ENCODE peak calls at places on chromosomes 16 and 17, in six cellular contexts. O is A549; Z is H1; W is AG09319; F is BJ; L is activated CD8-positive, alpha-beta T cell treated with anti-CD3 and anti-CD28 coated beads for 36 hours. R is an unnamed sample.

GRCh38 chr17:15106540-15106939 is 158.6 kb downstream of the PMP22 start:
- DNase-seq in W (no peak), F (no peak), O (peak; percentile 21), Z (no peak), L (peak; percentile 1), R (no peak)

GRCh38 chr16:84497418-84497817 is 7.0 kb downstream of the MEAK7 start:
- DNase-seq in L (no peak), Z (no peak), F (no peak), O (no peak), W (no peak), R (no peak)

GRCh38 chr16:77789085-77789611 is 784 bp downstream of the VAT1L start:
- DNase-seq in L (peak; percentile 5), W (no peak), Z (peak; percentile 54), O (no peak), F (no peak), R (peak; percentile 8)

GRCh38 chr16:88700636-88701482 is 5.3 kb downstream of the RNF166 start:
- DNase-seq in F (no peak), W (no peak), O (no peak), L (peak; percentile 99), Z (no peak), R (no peak)

GRCh38 chr16:31455601-31456314 is 3.5 kb upstream of the ARMC5 start:
- DNase-seq in F (no peak), O (no peak), W (no peak), L (peak; percentile 62), Z (peak; percentile 73), R (no peak)

GRCh38 chr16:1007284-1007850 is 25.8 kb downstream of the SOX8 start:
- DNase-seq in Z (no peak), F (no peak), L (no peak), O (peak; percentile 58), W (no peak), R (no peak)

GRCh38 chr16:68754117-68754792 is 17.2 kb downstream of the CDH1 start:
- DNase-seq in Z (no peak), O (no peak), W (no peak), L (no peak), F (no peak), R (no peak)

GRCh38 chr17:15891348-15891747 is 53.6 kb upstream of the ADORA2B start:
- DNase-seq in Z (no peak), L (no peak), O (no peak), W (no peak), F (no peak), R (no peak)

GRCh38 chr17:74960739-74961342 is 11.7 kb downstream of the HID1 start:
- DNase-seq in W (no peak), L (peak; percentile 75), Z (peak; percentile 84), O (peak; percentile 94), F (no peak), R (peak; percentile 74)

GRCh38 chr17:6231886-6232767 is 161.9 kb downstream of the WSCD1 start:
- DNase-seq in O (peak; percentile 37), W (no peak), F (no peak), L (no peak), Z (no peak), R (no peak)

GRCh38 chr17:76434870-76435269 is 18.1 kb downstream of the UBE2O start:
- DNase-seq in F (no peak), O (no peak), Z (no peak), W (no peak), L (no peak), R (no peak)

GRCh38 chr17:40191237-40192208 is 14.3 kb downstream of the RAPGEFL1 start:
- DNase-seq in W (peak; percentile 38), F (no peak), L (peak; percentile 84), Z (peak; percentile 87), O (peak; percentile 96), R (peak; percentile 78)

GRCh38 chr17:33602981-33603380 is 309.9 kb upstream of the ASIC2 start:
- DNase-seq in L (peak; percentile 1), F (no peak), Z (peak; percentile 46), O (no peak), W (no peak), R (peak; percentile 37)

GRCh38 chr17:77097772-77098171 is 43.0 kb upstream of the SEC14L1 start:
- DNase-seq in O (no peak), W (no peak), F (no peak), L (no peak), Z (no peak), R (no peak)

GRCh38 chr16:10681310-10682308 is 13.1 kb downstream of the TEKT5 start:
- DNase-seq in F (no peak), Z (no peak), W (no peak), L (no peak), O (no peak), R (no peak)

GRCh38 chr16:47162670-47163420 is 19.1 kb upstream of the NETO2 start:
- DNase-seq in Z (no peak), L (no peak), F (no peak), W (no peak), O (no peak), R (no peak)

GRCh38 chr16:28096974-28097373 is 33.5 kb upstream of the GSG1L start:
- DNase-seq in L (no peak), O (no peak), F (no peak), Z (no peak), W (no peak), R (no peak)

GRCh38 chr16:68061396-68061795 is 23.8 kb upstream of the NFATC3 start:
- DNase-seq in F (no peak), O (no peak), Z (no peak), W (no peak), L (no peak), R (no peak)

GRCh38 chr17:7774037-7774659 is 56.6 kb downstream of the DNAH2 start:
- DNase-seq in L (no peak), Z (no peak), F (peak; percentile 32), O (no peak), W (peak; percentile 4), R (no peak)

GRCh38 chr17:76382803-76383644 is 1.4 kb upstream of the SPHK1 start:
- DNase-seq in Z (peak; percentile 83), L (peak; percentile 86), W (no peak), O (peak; percentile 87), F (no peak), R (peak; percentile 74)

DNA sequence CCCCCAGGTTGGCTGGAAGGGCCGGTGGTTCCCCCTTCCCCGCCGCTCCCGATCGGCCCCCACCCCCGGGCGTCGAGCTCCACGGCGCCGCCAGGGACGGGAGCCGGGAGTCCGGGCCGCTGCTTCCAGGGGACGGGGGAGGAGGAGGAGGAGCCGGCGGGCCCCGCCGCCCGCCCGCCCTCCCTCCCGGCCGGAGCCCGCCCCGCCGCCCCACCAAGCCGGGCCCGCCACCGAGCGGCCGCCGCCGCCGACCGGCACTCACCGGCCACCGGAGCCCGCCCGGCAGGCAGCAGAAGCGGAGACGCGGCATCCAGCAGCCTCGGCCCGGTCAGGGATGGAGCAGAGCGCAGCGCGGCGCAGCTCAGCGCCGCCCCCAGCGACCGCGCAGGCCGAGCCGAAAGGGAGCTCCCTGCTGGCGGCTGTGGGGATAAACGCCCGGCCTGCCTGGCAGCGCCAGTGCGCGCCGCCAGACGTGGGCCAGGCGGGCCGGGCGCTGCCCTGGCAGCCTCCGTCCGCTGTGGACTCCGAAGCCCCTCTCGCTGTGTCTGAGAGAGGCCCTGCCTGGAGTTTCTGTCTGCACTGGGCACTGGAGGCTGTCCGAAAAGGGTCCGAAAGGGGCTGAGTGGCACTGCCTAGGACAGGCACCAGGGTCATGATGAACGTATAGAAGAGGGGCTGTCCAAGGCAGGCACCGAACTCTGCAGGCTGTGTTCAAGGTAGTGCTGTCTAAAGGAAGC is at the start of gene MYO18A:
- DNase-seq in Z (peak; percentile 89), O (peak; percentile 92), W (peak; percentile 39), F (no peak), L (peak; percentile 83), R (peak; percentile 89)
- TF ChIP-seq CTCF in Z (peak; percentile 90), O (peak; percentile 95), W (peak; percentile 59), F (peak; percentile 57), L (peak; percentile 86), R (peak; percentile 66)

DNA sequence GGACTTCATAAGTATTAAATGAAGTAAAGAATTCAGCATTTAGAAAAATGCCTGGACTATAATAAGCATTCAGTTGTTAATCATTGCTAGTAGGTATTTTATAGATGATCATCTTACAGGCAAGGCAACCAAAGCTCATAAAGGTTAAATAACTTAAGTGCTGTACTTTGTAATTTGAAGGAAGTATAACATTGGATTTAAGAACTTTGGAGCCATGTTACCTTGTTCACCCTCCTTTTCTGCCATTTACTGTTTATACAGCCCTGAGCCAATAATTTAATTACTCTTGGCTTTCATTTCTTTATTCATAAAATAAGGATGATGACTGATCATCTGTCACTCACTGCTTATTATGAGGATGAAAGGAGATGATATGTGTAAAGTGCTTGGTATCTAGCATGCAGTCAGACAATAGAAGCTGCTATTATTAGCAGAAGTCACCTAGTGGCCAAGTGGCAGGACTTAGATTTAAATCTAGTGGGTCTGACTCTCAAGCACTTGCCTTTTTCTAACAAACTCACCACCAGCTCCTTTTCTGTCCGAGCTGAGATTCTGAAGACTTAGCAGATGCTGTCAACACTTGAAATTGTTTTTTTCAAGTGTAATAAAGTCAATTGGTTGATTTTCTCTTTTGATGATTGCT is 18.2 kb upstream of the DDX52 start:
- DNase-seq in O (peak; percentile 45), Z (no peak), L (no peak), W (no peak), F (no peak), R (no peak)
- TF ChIP-seq CTCF in O (no peak), Z (peak; percentile 26), L (no peak), W (no peak), F (no peak), R (no peak)

GRCh38 chr16:85552980-85553435 is 60.1 kb upstream of the GSE1 start:
- DNase-seq in L (no peak), W (no peak), O (no peak), F (no peak), Z (no peak), R (no peak)

GRCh38 chr16:85551319-85551978 is 61.7 kb upstream of the GSE1 start:
- DNase-seq in O (no peak), Z (peak; percentile 48), W (no peak), L (peak; percentile 65), F (no peak), R (no peak)

GRCh38 chr16:85554791-85555548 is 58.2 kb upstream of the GSE1 start:
- DNase-seq in L (peak; percentile 83), Z (no peak), F (no peak), O (peak; percentile 69), W (no peak), R (peak; percentile 55)

GRCh38 chr16:85554114-85554790 is 58.9 kb upstream of the GSE1 start:
- DNase-seq in L (peak; percentile 95), O (peak; percentile 88), F (peak; percentile 37), Z (no peak), W (no peak), R (no peak)

GRCh38 chr16:85553436-85554113 is 59.5 kb upstream of the GSE1 start:
- DNase-seq in Z (peak; percentile 80), W (no peak), L (peak; percentile 55), O (peak; percentile 62), F (no peak), R (peak; percentile 86)
- TF ChIP-seq CTCF in Z (peak; percentile 1), W (no peak), L (no peak), O (peak; percentile 59), F (no peak), R (no peak)

DNA sequence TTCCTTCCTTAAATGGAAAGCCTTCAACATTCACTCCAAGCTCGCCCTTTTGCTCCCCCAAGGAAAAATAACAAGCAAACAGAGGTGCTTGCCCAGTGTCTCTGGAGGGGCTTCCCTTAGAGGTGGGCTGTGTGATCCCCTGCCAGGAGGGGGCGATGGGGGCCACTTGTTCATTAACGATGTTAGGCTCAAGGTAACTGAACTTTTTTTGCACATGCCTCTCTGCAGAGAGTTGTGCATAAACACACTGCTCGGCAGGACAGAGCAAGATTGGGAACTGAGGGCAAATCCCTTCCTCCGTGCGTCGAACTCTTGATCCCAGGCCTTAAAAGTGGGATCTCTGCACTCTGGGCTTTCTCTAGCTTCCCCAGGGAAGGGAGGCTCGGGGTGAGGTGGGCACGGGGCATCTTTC is 15.5 kb upstream of the NAGLU start:
- DNase-seq in L (peak; percentile 74), F (no peak), O (no peak), W (no peak), Z (peak; percentile 55), R (peak; percentile 56)
- TF ChIP-seq CTCF in L (peak; percentile 60), F (peak; percentile 31), O (peak; percentile 36), W (peak; percentile 11), Z (peak; percentile 48), R (peak; percentile 38)

R was measured in nephron progenitor cell.